ENCODE peak calls at places on chromosomes 16 and 17, in four cellular contexts. Z is cardiac muscle cell, E is stomach, I is kidney epithelial cell. T is an unnamed sample.

GRCh38 chr17:35088647-35088910 is 25.1 kb upstream of the RFFL start:
- DNase-seq in Z (no peak), I (no peak), E (peak; percentile 44), T (peak; percentile 38)

GRCh38 chr16:19589771-19590302 is 34.3 kb downstream of the VPS35L start:
- DNase-seq in Z (peak; percentile 89), E (no peak), I (no peak), T (no peak)

GRCh38 chr16:56294014-56294413 is 102.7 kb downstream of the GNAO1 start:
- DNase-seq in Z (no peak), E (no peak), I (no peak), T (no peak)

GRCh38 chr16:70715860-70716357 is 30.1 kb upstream of the MTSS2 start:
- DNase-seq in E (no peak), Z (peak; percentile 86), I (no peak), T (no peak)

GRCh38 chr16:396605-397004 is 394 bp upstream of the NME4 start:
- DNase-seq in Z (peak; percentile 66), E (no peak), I (no peak), T (no peak)

GRCh38 chr17:2084129-2084765 is 29.3 kb downstream of the HIC1 start:
- DNase-seq in I (no peak), Z (peak; percentile 48), E (no peak), T (no peak)

GRCh38 chr17:29368161-29368560 is 22.0 kb upstream of the TAOK1 start:
- DNase-seq in E (no peak), I (no peak), Z (no peak), T (no peak)

GRCh38 chr16:50742521-50743150 is 750 bp downstream of the CYLD start:
- DNase-seq in Z (peak; percentile 31), I (no peak), E (no peak), T (no peak)

GRCh38 chr17:1413281-1413791 is 13.3 kb upstream of the YWHAE start:
- DNase-seq in Z (peak; percentile 86), E (peak; percentile 89), I (peak; percentile 63), T (peak; percentile 7)

GRCh38 chr16:79597277-79597676 is 3.3 kb downstream of the MAF start:
- DNase-seq in I (no peak), Z (peak; percentile 3), E (no peak), T (no peak)

GRCh38 chr17:80727409-80727755 is 182.7 kb downstream of the RPTOR start:
- DNase-seq in I (no peak), E (no peak), Z (no peak), T (no peak)

DNA sequence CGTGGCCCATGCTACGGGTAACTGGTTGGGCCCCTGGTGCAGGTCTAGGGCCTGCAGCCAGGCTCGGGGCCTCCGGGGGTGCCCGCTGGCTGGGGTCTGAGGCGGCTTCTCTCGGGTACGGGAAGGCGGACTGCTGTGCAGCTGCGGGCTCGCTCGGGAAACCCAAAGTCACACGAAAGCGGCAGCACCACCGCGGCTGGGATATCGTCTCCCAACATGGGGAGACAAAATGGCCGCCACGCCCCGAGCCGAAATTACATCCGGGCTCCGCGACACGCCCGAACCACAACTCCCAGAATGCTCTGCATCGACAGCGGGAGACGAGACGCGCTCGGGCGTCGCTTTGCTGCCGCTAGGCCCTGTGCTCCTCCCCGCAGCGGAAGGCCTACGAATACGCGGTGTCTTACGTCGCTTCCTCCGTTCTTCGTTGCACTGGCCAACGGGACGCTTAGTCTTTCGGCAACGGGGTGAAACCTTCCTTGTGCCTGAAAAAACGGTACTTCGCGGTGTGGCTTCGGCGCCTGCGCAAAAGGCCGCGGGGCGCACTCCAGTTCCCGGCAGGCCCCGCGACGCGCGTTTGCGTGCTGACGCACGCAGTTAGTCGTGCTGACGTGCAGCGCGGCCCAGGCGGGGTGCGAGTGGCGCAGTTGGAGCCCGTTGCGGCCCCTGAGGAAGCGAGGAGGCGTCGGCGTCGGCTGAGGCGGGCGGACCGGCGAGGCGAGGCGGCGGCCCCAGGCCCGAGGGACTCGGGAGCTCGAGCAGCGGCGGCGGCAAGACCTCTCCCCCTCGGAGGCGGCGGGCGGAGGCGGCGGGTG is at the start of gene SRRM2:
- DNase-seq in E (peak; percentile 95), Z (peak; percentile 97), I (peak; percentile 74), T (peak; percentile 90)
- H3K36me3 ChIP-seq in E (peaks cover 1% of the 10 kb centered on the region), Z (peaks cover 2% of the 10 kb centered on the region), I (no peaks in the 10 kb centered on the region), T (peaks cover under 1% of the 10 kb centered on the region)

GRCh38 chr16:49559242-49559641 is 185.6 kb downstream of the C16orf78 start:
- DNase-seq in E (no peak), I (no peak), Z (no peak), T (no peak)

GRCh38 chr16:49556252-49557069 is 182.9 kb downstream of the C16orf78 start:
- DNase-seq in E (no peak), I (no peak), Z (peak; percentile 65), T (no peak)

GRCh38 chr16:49558451-49558850 is 184.8 kb downstream of the C16orf78 start:
- DNase-seq in Z (no peak), I (no peak), E (no peak), T (no peak)

GRCh38 chr16:49560018-49560830 is 186.6 kb downstream of the C16orf78 start:
- DNase-seq in I (no peak), Z (peak; percentile 87), E (no peak), T (no peak)

GRCh38 chr16:49557070-49557446 is 183.5 kb downstream of the C16orf78 start:
- DNase-seq in E (no peak), I (no peak), Z (no peak), T (no peak)
- H3K4me3 ChIP-seq in E (no peak overlapping the region), I (no peak overlapping the region), Z (no peak overlapping the region), T (no peak overlapping the region)

GRCh38 chr17:78180083-78180482 is 6.8 kb downstream of the TK1 start:
- DNase-seq in E (no peak), Z (no peak), I (no peak), T (no peak)
- H3K36me3 ChIP-seq in E (no peaks in the 10 kb centered on the region), Z (no peaks in the 10 kb centered on the region), I (no peaks in the 10 kb centered on the region), T (no peaks in the 10 kb centered on the region)

DNA sequence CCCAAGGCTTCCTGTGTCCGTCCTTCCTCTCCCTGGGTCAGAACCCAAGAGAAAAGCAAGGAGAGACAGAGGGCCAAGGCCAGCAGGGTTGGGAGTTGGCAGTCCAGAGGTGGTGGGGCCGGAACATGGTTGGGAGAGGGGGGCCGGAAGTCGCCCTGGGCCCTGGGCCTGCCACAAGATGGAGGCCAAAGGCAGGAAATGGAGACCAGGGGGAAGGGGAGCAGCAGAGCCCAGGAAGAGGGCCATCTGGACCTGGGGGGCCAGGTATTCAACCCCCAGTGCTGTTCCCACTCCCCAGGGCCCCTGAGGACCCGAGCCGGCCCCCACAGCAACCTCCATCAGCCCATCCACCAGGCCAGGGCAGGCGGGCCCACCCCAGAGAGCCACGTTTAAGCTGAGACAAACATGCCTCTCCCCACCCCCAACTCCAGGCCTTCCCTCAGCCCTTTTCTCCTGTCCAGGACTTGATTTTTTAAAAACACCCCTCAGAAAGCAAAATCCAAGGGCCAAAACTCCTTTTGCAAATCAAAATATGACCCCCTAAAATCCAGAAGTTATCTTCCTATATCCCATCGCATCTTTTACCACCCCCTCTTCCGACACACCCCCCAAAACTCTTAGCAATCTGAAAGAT is 4.4 kb upstream of the BCL6B start:
- DNase-seq in Z (no peak), I (no peak), E (no peak), T (no peak)
- H3K4me3 ChIP-seq in Z (no peak overlapping the region), I (no peak overlapping the region), E (peak overlapping the region; percentile 56), T (peak overlapping the region; percentile 37)

GRCh38 chr16:88888057-88888777 is 21.8 kb upstream of the PABPN1L start:
- DNase-seq in I (no peak), Z (no peak), E (no peak), T (no peak)
- H3K36me3 ChIP-seq in I (no peaks in the 10 kb centered on the region), Z (no peaks in the 10 kb centered on the region), E (peaks cover 25% of the 10 kb centered on the region), T (no peaks in the 10 kb centered on the region)

DNA sequence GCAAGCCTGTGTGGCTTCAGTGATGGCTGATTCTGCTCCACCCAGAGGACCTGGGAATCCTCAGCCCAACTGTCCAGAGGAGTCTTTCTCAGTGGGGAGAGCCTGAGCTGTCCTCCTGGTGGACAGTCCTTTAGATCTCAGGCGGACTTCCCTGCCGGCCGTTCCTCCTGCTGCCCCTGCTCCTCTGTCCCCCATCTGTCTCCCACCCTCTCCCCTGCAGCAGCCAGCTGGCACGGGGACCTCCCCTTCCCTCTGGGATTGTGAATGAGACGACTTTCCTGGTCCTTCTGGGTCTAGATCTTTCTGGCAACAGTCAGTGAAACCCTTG is 279.7 kb downstream of the SEC14L1 start:
- DNase-seq in Z (no peak), I (no peak), E (no peak), T (no peak)
- H3K4me3 ChIP-seq in Z (no peak overlapping the region), I (no peak overlapping the region), E (no peak overlapping the region), T (no peak overlapping the region)

T was measured in prostate gland.